ENCODE peak calls at places on chromosomes 16 and 17, in five cellular contexts. K, G, J, T and X are unnamed samples.
A peak's percentile ranks its signal among the peaks of the same experiment; 100 is the strongest.

GRCh38 chr17:28949185-28950016 is 1.9 kb downstream of the PHF12 start:
- DNase-seq in K (peak; percentile 67), G (peak; percentile 27), J (no peak), T (peak; percentile 58), X (no peak)

GRCh38 chr16:67504190-67505021 is 21.1 kb upstream of the AGRP start:
- DNase-seq in K (peak; percentile 39), G (peak; percentile 31), J (no peak), T (no peak), X (no peak)

GRCh38 chr17:44977740-44978584 is 9.9 kb upstream of the C1QL1 start:
- DNase-seq in K (no peak), G (no peak), J (no peak), T (no peak), X (no peak)

GRCh38 chr17:55577011-55577586 is 65.8 kb upstream of the SMIM36 start:
- DNase-seq in K (peak; percentile 20), G (peak; percentile 45), J (no peak), T (no peak), X (peak; percentile 77)

GRCh38 chr17:1736348-1737281 is 6.1 kb upstream of the SERPINF2 start:
- DNase-seq in K (peak; percentile 71), G (no peak), J (peak; percentile 40), T (peak; percentile 46), X (peak; percentile 64)

GRCh38 chr17:72270530-72270929 is 149.7 kb downstream of the SOX9 start:
- DNase-seq in K (peak; percentile 41), G (no peak), J (no peak), T (no peak), X (peak; percentile 55)

GRCh38 chr17:7633093-7633492 is 3.2 kb downstream of the SHBG start:
- DNase-seq in K (no peak), G (no peak), J (no peak), T (no peak), X (no peak)

GRCh38 chr17:45581860-45582259 is 91.3 kb upstream of the PLEKHM1 start:
- DNase-seq in K (no peak), G (no peak), J (no peak), T (no peak), X (no peak)

GRCh38 chr16:15608398-15609285 is 34.3 kb downstream of the MARF1 start:
- DNase-seq in K (no peak), G (no peak), J (no peak), T (no peak), X (no peak)

GRCh38 chr17:6699997-6700947 is 12.9 kb downstream of the SLC13A5 start:
- DNase-seq in K (no peak), G (no peak), J (no peak), T (peak; percentile 48), X (no peak)

GRCh38 chr17:60164697-60165096 is 14.9 kb downstream of the CA4 start:
- DNase-seq in K (no peak), G (no peak), J (no peak), T (no peak), X (no peak)

DNA sequence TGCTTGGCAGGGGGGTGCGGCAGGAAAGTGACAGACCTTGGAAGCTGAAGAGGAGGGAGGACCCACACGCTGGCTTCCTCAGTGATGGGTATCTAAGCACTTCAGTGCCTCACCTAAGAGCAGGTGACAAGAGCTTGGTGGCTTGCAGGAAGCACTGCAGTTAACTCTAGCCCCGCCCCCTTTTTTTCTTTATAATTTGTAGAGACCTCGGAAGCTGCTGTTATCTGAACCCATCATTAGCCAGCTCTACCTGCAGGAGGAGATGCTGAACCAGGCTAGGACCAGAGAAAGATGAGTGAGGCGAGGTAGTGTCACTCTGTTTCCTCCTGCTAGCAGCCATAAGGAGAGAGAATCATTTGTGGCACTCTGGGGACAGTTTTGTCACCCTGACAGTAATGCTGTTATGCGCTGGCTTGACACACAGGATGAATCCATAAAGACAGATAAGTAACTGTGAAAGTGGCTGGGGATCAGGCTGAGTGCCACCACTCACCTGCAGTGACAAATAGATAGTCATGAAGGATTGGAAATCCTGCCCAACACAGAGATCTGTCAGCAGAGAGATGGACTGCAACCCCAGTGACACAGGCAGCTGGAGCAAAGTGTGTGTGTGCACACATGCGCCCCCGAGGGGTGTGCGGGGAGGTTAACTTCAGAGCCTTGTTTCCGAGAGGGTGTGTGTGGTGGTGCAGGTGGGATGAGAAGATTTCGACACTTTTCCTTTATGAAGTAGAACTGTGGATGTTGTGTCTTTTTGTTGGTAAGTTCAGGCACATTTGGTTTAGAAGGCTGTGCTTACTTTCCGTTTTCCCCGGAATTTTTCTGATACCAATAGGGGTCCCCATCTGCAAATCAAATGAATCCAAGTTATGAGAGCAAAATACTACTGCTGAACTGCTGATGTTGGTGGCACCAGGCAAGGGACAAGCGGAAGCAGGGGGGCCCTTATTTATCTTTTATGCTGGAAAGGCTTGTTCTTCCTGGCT is 223.9 kb downstream of the IRX3 start:
- DNase-seq in K (no peak), G (no peak), J (no peak), T (no peak), X (no peak)
- H3K4me3 ChIP-seq in K (no peak overlapping the region), G (no peak overlapping the region), J (no peak overlapping the region), T (no peak overlapping the region), X (no peak overlapping the region)

GRCh38 chr17:61457226-61457983 is 5.2 kb downstream of the TBX4 start:
- DNase-seq in K (no peak), G (no peak), J (no peak), T (no peak), X (no peak)
- H3K4me3 ChIP-seq in K (no peak overlapping the region), G (no peak overlapping the region), J (no peak overlapping the region), T (peak overlapping the region; percentile 41), X (no peak overlapping the region)

GRCh38 chr17:38512473-38513058 is 84.3 kb downstream of the ARHGAP23 start:
- DNase-seq in K (peak; percentile 15), G (no peak), J (no peak), T (no peak), X (no peak)

GRCh38 chr17:38511126-38512108 is 83.2 kb downstream of the ARHGAP23 start:
- DNase-seq in K (peak; percentile 55), G (no peak), J (peak; percentile 28), T (no peak), X (peak; percentile 31)

GRCh38 chr17:38509008-38509771 is 80.9 kb downstream of the ARHGAP23 start:
- DNase-seq in K (peak; percentile 73), G (no peak), J (peak; percentile 66), T (peak; percentile 79), X (peak; percentile 67)

GRCh38 chr17:38509772-38510423 is 81.6 kb downstream of the ARHGAP23 start:
- DNase-seq in K (no peak), G (no peak), J (no peak), T (no peak), X (no peak)

DNA sequence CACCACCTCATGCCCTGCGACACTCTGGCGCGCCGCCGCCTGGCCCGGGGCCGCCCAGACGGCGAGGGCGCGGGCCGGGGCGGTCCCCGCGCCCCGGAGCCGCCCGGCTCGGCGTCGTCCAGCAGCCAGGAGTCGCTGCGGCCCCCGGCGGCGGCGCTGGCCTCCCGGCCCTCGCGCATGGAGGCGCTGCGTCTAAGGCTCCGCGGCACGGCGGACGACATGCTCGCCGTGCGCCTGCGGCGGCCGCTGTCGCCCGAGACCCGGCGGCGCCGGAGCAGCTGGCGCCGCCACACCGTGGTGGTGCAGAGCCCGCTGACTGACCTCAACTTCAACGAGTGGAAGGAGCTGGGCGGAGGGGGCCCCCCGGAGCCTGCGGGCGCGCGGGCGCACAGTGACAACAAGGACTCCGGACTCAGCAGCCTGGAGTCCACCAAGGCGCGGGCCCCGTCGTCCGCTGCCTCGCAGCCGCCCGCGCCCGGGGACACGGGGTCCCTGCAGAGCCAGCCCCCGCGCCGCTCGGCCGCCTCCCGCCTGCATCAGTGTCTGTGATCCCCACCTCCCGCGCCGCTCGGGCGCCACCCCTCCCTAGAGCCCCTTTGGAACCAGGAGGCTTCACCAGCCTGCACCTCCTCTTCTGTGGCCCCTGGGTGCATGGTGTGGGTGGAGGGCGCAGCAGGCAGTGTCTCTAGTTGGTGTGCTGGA is 82.3 kb downstream of the ARHGAP23 start:
- DNase-seq in K (peak; percentile 60), G (no peak), J (no peak), T (peak; percentile 38), X (no peak)
- H3K4me3 ChIP-seq in K (peak overlapping the region; percentile 38), G (no peak overlapping the region), J (no peak overlapping the region), T (peak overlapping the region; percentile 41), X (peak overlapping the region; percentile 13)

GRCh38 chr17:57875109-57876022 is 25.5 kb upstream of the MRPS23 start:
- DNase-seq in K (peak; percentile 97), G (peak; percentile 88), J (peak; percentile 94), T (peak; percentile 71), X (peak; percentile 95)
- H3K4me3 ChIP-seq in K (peak overlapping the region; percentile 13), G (no peak overlapping the region), J (peak overlapping the region; percentile 31), T (no peak overlapping the region), X (peak overlapping the region; percentile 20)

GRCh38 chr17:78230996-78231931 is at the start of gene TMEM235:
- DNase-seq in K (peak; percentile 19), G (no peak), J (no peak), T (no peak), X (no peak)
- H3K4me3 ChIP-seq in K (no peak within 1 kb of the TSS), G (no peak within 1 kb of the TSS), J (no peak within 1 kb of the TSS), T (peak within 1 kb of the TSS; percentile 15), X (no peak within 1 kb of the TSS)

GRCh38 chr16:2196162-2196980 is at the start of gene CASKIN1:
- DNase-seq in K (peak; percentile 43), G (no peak), J (no peak), T (no peak), X (no peak)
- H3K4me3 ChIP-seq in K (peak within 1 kb of the TSS; percentile 32), G (no peak within 1 kb of the TSS), J (peak within 1 kb of the TSS; percentile 42), T (peak within 1 kb of the TSS; percentile 52), X (peak within 1 kb of the TSS; percentile 41)

DNA sequence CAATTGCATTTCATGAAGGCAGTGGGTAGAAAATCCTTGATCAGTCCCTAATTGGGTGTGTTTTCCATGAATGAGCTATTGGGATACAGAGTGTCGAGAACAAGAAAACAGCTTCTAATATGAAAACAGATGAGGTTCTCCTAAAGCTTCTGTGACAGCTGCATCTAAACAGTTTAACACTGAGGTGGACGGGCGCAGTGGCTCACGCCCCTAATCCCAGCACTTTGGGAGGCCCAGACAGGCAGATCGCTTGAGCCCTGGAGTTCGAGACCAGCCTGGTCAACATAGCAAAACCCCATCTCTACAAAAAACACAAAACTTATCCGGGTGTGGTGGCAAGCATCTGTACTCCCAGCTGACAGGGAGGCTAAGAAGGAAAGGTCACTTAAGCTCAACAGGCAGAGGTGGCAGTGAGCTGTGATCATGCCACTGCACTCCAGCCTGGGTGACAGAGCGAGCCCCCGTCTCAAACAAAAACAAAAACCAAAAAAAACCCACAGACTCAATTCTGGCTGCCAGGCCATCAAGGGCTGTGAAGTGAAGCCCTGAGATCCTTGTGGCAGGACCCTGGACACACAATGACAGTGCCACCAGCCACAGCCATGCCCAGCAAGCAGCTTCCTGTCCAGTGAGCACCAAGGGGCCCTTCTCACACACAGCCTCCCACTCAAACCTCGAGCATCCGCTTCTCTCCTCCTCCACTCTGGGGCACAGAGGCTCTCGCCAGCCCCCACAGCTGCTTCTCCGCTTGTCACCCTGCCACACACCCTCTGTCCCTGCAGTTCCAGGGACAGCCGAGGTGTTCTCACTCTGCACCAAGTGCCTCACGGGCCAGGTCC is 44.0 kb downstream of the ANKRD11 start:
- DNase-seq in K (peak; percentile 72), G (no peak), J (no peak), T (no peak), X (no peak)
- H3K4me3 ChIP-seq in K (no peak overlapping the region), G (no peak overlapping the region), J (no peak overlapping the region), T (no peak overlapping the region), X (no peak overlapping the region)